ENCODE peak calls at places on chromosomes 11 and 22, in six cellular contexts. E, D, G, K, R and A are unnamed samples.

GRCh38 chr22:48098243-48098935 is 1335.9 kb downstream of the TBC1D22A start:
- DNase-seq in G (no peak), K (no peak), R (no peak), E (no peak), D (no peak), A (no peak)

GRCh38 chr11:62392944-62393628 is 25.7 kb upstream of the SCGB1A1 start:
- DNase-seq in D (no peak), E (no peak), G (no peak), R (no peak), K (no peak), A (no peak)

GRCh38 chr11:115758011-115758410 is 253.8 kb upstream of the CADM1 start:
- DNase-seq in K (no peak), R (no peak), G (no peak), E (no peak), D (no peak), A (no peak)

GRCh38 chr11:69466039-69466438 is 15.4 kb upstream of the LINC01488 start:
- DNase-seq in G (no peak), R (no peak), E (no peak), K (no peak), D (no peak), A (no peak)

GRCh38 chr11:11374358-11375148 is 21.5 kb upstream of the CSNK2A3 start:
- DNase-seq in E (no peak), K (no peak), D (no peak), G (no peak), R (no peak), A (no peak)

GRCh38 chr22:29890760-29891159 is 7.8 kb downstream of the MTMR3 start:
- DNase-seq in G (no peak), R (no peak), E (no peak), D (no peak), K (no peak), A (no peak)

GRCh38 chr11:114150671-114151070 is 91.2 kb downstream of the ZBTB16 start:
- DNase-seq in K (no peak), E (no peak), R (peak), D (no peak), G (no peak), A (no peak)

GRCh38 chr22:42873361-42873760 is 16.3 kb upstream of the ARFGAP3 start:
- DNase-seq in R (no peak), E (no peak), K (no peak), D (no peak), G (no peak), A (no peak)

GRCh38 chr22:23772315-23773246 is at the start of gene MMP11:
- DNase-seq in K (no peak), G (peak), R (peak), D (peak), E (no peak), A (peak)

GRCh38 chr11:122486793-122487495 is 168.6 kb upstream of the UBASH3B start:
- DNase-seq in E (no peak), G (no peak), R (no peak), K (no peak), D (no peak), A (no peak)

GRCh38 chr22:36853407-36854099 is 7.3 kb upstream of the NCF4 start:
- DNase-seq in E (peak), D (peak), K (peak), G (peak), R (peak), A (peak)

GRCh38 chr11:9726313-9727022 is 62.6 kb downstream of the SWAP70 start:
- DNase-seq in E (no peak), G (no peak), R (no peak), K (no peak), D (no peak), A (no peak)

GRCh38 chr11:125933030-125933813 is 12.6 kb upstream of the VSIG10L2 start:
- DNase-seq in G (no peak), R (no peak), K (no peak), E (no peak), D (no peak), A (no peak)

GRCh38 chr11:2321311-2321683 is 19.5 kb downstream of the TSPAN32 start:
- DNase-seq in E (no peak), D (no peak), R (no peak), G (no peak), K (no peak), A (no peak)

GRCh38 chr11:66768818-66769217 is 39.8 kb upstream of the SPTBN2 start:
- DNase-seq in R (no peak), G (no peak), K (no peak), E (no peak), D (no peak), A (no peak)

GRCh38 chr11:71934213-71934612 is 5.4 kb downstream of the RNF121 start:
- DNase-seq in G (no peak), R (no peak), E (no peak), K (no peak), D (no peak), A (no peak)

GRCh38 chr11:117281159-117281558 is 10.0 kb upstream of the BACE1-AS start:
- DNase-seq in R (no peak), D (no peak), G (no peak), E (peak), K (no peak), A (peak)

GRCh38 chr11:100918551-100919500 is 210.8 kb downstream of the PGR start:
- DNase-seq in R (no peak), K (no peak), G (no peak), D (no peak), E (peak), A (no peak)

GRCh38 chr22:32843300-32843699 is 41.8 kb downstream of the TIMP3 start:
- DNase-seq in D (no peak), R (no peak), E (no peak), G (no peak), K (no peak), A (no peak)

GRCh38 chr11:31720666-31721199 is 90.4 kb downstream of the PAX6 start:
- DNase-seq in D (no peak), E (no peak), R (no peak), G (no peak), K (no peak), A (no peak)

GRCh38 chr11:45889555-45889954 is 4.1 kb downstream of the MAPK8IP1 start:
- DNase-seq in R (no peak), D (no peak), K (no peak), E (no peak), G (no peak), A (no peak)